ENCODE peak calls at places on chromosome 10, in nine cellular contexts. U is PC-3; M is heart left ventricle; G is H9; T is left ventricle myocardium inferior; F is cardiac muscle cell; I is CD8-positive, alpha-beta T cell; Y is iPS DF 6.9; A is OCI-LY7. N is an unnamed sample.

GRCh38 chr10:73253226-73253557 is 748 bp upstream of the MRPS16 start:
- DNase-seq in U (peak), M (no peak), G (no peak), T (no peak), F (no peak), I (no peak), Y (no peak), A (peak), N (no peak)

GRCh38 chr10:78361031-78361430 is 327.4 kb downstream of the RPS24 start:
- DNase-seq in U (peak), M (no peak), G (no peak), T (no peak), F (no peak), I (no peak), Y (no peak), A (no peak), N (no peak)

GRCh38 chr10:86293323-86293840 is 73.2 kb downstream of the GRID1 start:
- DNase-seq in U (no peak), M (no peak), G (peak), T (no peak), F (no peak), I (no peak), Y (no peak), A (no peak), N (peak)

GRCh38 chr10:93904901-93905300 is 11.1 kb downstream of the SLC35G1 start:
- DNase-seq in U (no peak), M (no peak), G (no peak), T (no peak), F (no peak), I (no peak), Y (no peak), A (no peak), N (no peak)

GRCh38 chr10:116122664-116123063 is 150.3 kb downstream of the GFRA1 start:
- DNase-seq in U (no peak), M (no peak), G (no peak), T (no peak), F (no peak), I (no peak), Y (no peak), A (no peak), N (no peak)

GRCh38 chr10:51654918-51655317 is 44.5 kb downstream of the CSTF2T start:
- DNase-seq in U (no peak), M (no peak), G (no peak), T (no peak), F (no peak), I (no peak), Y (no peak), A (no peak), N (no peak)

GRCh38 chr10:22301193-22301592 is 15.0 kb upstream of the COMMD3 start:
- DNase-seq in U (no peak), M (no peak), G (no peak), T (no peak), F (no peak), I (no peak), Y (no peak), A (no peak), N (no peak)

GRCh38 chr10:22723343-22723779 is 9.0 kb upstream of the PIP4K2A start:
- DNase-seq in U (no peak), M (no peak), G (no peak), T (no peak), F (no peak), I (no peak), Y (no peak), A (peak), N (no peak)

GRCh38 chr10:49516216-49516970 is 22.5 kb downstream of the ERCC6 start:
- DNase-seq in U (no peak), M (no peak), G (no peak), T (no peak), F (no peak), I (no peak), Y (no peak), A (no peak), N (no peak)

GRCh38 chr10:97508342-97508741 is 9.6 kb downstream of the UBTD1 start:
- DNase-seq in U (peak), M (no peak), G (no peak), T (no peak), F (peak), I (no peak), Y (no peak), A (no peak), N (no peak)

GRCh38 chr10:97676770-97677581 is 10.1 kb downstream of the AVPI1 start:
- DNase-seq in U (peak), M (no peak), G (peak), T (no peak), F (peak), I (peak), Y (no peak), A (peak), N (peak)

GRCh38 chr10:61888744-61889143 is 12.8 kb upstream of the ARID5B start:
- DNase-seq in U (peak), M (no peak), G (no peak), T (no peak), F (no peak), I (no peak), Y (no peak), A (no peak), N (no peak)

GRCh38 chr10:131700032-131700431 is 200.8 kb upstream of the PPP2R2D start:
- DNase-seq in U (no peak), M (no peak), G (no peak), T (no peak), F (no peak), I (peak), Y (no peak), A (no peak), N (peak)

GRCh38 chr10:22849077-22849810 is 78.6 kb upstream of the ARMC3 start:
- DNase-seq in U (no peak), M (peak), G (no peak), T (peak), F (peak), I (no peak), Y (no peak), A (no peak), N (no peak)

GRCh38 chr10:60661627-60662026 is 116.7 kb upstream of the CDK1 start:
- DNase-seq in U (peak), M (no peak), G (no peak), T (no peak), F (peak), I (no peak), Y (no peak), A (no peak), N (peak)

GRCh38 chr10:130177250-130177649 is 41.1 kb downstream of the GLRX3 start:
- DNase-seq in U (no peak), M (no peak), G (no peak), T (no peak), F (no peak), I (no peak), Y (no peak), A (no peak), N (no peak)

GRCh38 chr10:78805176-78805575 is 263.6 kb upstream of the ZMIZ1 start:
- DNase-seq in U (peak), M (peak), G (no peak), T (peak), F (peak), I (no peak), Y (no peak), A (no peak), N (peak)

GRCh38 chr10:133159950-133160812 is at the start of gene KNDC1:
- DNase-seq in U (no peak), M (no peak), G (peak), T (no peak), F (peak), I (no peak), Y (no peak), A (no peak), N (no peak)

GRCh38 chr10:14362098-14362497 is 31.4 kb upstream of the FRMD4A start:
- DNase-seq in U (no peak), M (no peak), G (no peak), T (no peak), F (no peak), I (no peak), Y (no peak), A (no peak), N (no peak)

GRCh38 chr10:110504111-110504735 is 6.5 kb downstream of the DUSP5 start:
- DNase-seq in U (no peak), M (peak), G (no peak), T (no peak), F (peak), I (no peak), Y (no peak), A (no peak), N (peak)

GRCh38 chr10:123380491-123381085 is 226.4 kb downstream of the BUB3 start:
- DNase-seq in U (peak), M (no peak), G (no peak), T (no peak), F (peak), I (no peak), Y (no peak), A (no peak), N (no peak)

GRCh38 chr10:6743291-6743849 is 163.3 kb upstream of the PRKCQ start:
- DNase-seq in U (no peak), M (no peak), G (no peak), T (no peak), F (no peak), I (no peak), Y (no peak), A (no peak), N (no peak)

GRCh38 chr10:85786401-85786899 is 580.1 kb downstream of the GRID1 start:
- DNase-seq in U (no peak), M (no peak), G (peak), T (no peak), F (no peak), I (no peak), Y (no peak), A (peak), N (no peak)

GRCh38 chr10:71998840-71999194 is 34.6 kb downstream of the CHST3 start:
- DNase-seq in U (peak), M (peak), G (peak), T (peak), F (peak), I (no peak), Y (no peak), A (no peak), N (peak)
- H3K27ac ChIP-seq in U (peak), M (peak), G (no peak), T (peak), F (peak), I (no peak), Y (no peak), A (no peak), N (peak)

GRCh38 chr10:3093996-3094395 is 26.6 kb downstream of the PFKP start:
- DNase-seq in U (no peak), M (no peak), G (no peak), T (no peak), F (no peak), I (no peak), Y (no peak), A (no peak), N (no peak)
- H3K27ac ChIP-seq in U (peak), M (no peak), G (no peak), T (no peak), F (peak), I (no peak), Y (no peak), A (no peak), N (peak)

GRCh38 chr10:43162604-43163003 is 24.4 kb downstream of the CSGALNACT2 start:
- DNase-seq in U (no peak), M (no peak), G (no peak), T (no peak), F (no peak), I (no peak), Y (no peak), A (no peak), N (no peak)

GRCh38 chr10:43155716-43156115 is 17.5 kb downstream of the CSGALNACT2 start:
- DNase-seq in U (no peak), M (no peak), G (no peak), T (no peak), F (no peak), I (no peak), Y (no peak), A (no peak), N (no peak)

GRCh38 chr10:43156590-43157340 is 18.5 kb downstream of the CSGALNACT2 start:
- DNase-seq in U (no peak), M (no peak), G (no peak), T (no peak), F (no peak), I (no peak), Y (no peak), A (no peak), N (no peak)

GRCh38 chr10:43160919-43161251 is 22.6 kb downstream of the CSGALNACT2 start:
- DNase-seq in U (no peak), M (no peak), G (no peak), T (no peak), F (no peak), I (no peak), Y (no peak), A (no peak), N (no peak)

GRCh38 chr10:43160067-43160918 is 22.0 kb downstream of the CSGALNACT2 start:
- DNase-seq in U (peak), M (no peak), G (no peak), T (no peak), F (peak), I (no peak), Y (no peak), A (no peak), N (no peak)
- H3K27ac ChIP-seq in U (no peak), M (no peak), G (no peak), T (no peak), F (no peak), I (no peak), Y (no peak), A (no peak), N (no peak)

GRCh38 chr10:50538473-50539398 is 85.0 kb downstream of the SGMS1 start:
- DNase-seq in U (no peak), M (no peak), G (no peak), T (no peak), F (no peak), I (no peak), Y (no peak), A (no peak), N (no peak)
- H3K27ac ChIP-seq in U (no peak), M (peak), G (no peak), T (no peak), F (no peak), I (no peak), Y (no peak), A (no peak), N (no peak)

DNA sequence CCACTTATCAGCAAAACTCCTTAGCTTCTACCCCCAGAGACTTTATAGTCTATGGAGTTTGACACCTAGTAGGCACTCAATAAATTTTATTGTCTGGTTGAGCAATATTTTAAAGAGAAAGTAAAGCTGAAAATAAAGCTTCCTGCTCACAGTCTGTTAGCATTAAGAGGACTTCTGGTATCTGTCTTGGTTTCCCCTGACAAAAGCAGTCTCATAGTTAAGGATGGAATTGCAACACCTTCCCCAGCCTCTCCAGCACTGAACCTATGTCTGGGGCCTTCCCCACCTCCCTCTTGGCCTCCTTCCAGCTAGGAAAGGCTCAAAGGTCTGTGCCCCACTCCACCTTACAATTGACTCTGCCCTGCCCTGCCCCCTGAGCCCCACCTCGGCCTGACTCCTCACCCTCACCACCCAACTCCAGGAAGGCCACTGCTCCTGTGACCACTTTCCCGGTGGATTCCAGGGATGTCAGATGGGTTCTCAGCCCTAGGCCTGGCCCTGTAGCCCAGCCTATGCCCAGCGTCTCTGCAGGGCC is 33.3 kb downstream of the COL17A1 start:
- DNase-seq in U (no peak), M (no peak), G (no peak), T (no peak), F (peak), I (no peak), Y (no peak), A (no peak), N (no peak)
- H3K27ac ChIP-seq in U (no peak), M (no peak), G (no peak), T (no peak), F (no peak), I (no peak), Y (no peak), A (no peak), N (no peak)

GRCh38 chr10:3455385-3456334 is 283.1 kb upstream of the PITRM1 start:
- DNase-seq in U (no peak), M (no peak), G (no peak), T (no peak), F (peak), I (no peak), Y (no peak), A (no peak), N (peak)
- H3K27ac ChIP-seq in U (no peak), M (no peak), G (no peak), T (peak), F (no peak), I (no peak), Y (no peak), A (no peak), N (peak)

GRCh38 chr10:5555881-5556280 is 31.1 kb downstream of the CALML3 start:
- DNase-seq in U (no peak), M (no peak), G (no peak), T (no peak), F (no peak), I (no peak), Y (no peak), A (no peak), N (no peak)
- H3K27ac ChIP-seq in U (no peak), M (no peak), G (no peak), T (no peak), F (peak), I (no peak), Y (no peak), A (no peak), N (no peak)

N was measured in SJSA1.